ENCODE peak calls at places on chromosome 5, in eight cellular contexts. X is posterior cingulate gyrus; Z is SJSA1; W is activated CD4-positive, alpha-beta T cell treated with anti-CD3 and anti-CD28 coated beads, Interleukin-2, amount 50 U/mL, for 1 hour; K is naive thymus-derived CD8-positive, alpha-beta T cell; U is stimulated activated CD4-positive, alpha-beta T cell treated with anti-CD3 and anti-CD28 coated beads, Interleukin-15, amount 100 ng/mL, for 24 hours; H is nephron progenitor cell; E is EL. F is an unnamed sample.

GRCh38 chr5:126460459-126460858 is 37.2 kb downstream of the GRAMD2B start:
- DNase-seq in X (peak), Z (no peak), W (no peak), K (no peak), U (no peak), H (no peak), E (no peak), F (no peak)

GRCh38 chr5:67515020-67515689 is 318.6 kb upstream of the CD180 start:
- DNase-seq in X (no peak), Z (no peak), W (no peak), K (no peak), U (peak), H (no peak), E (no peak), F (no peak)

GRCh38 chr5:38380522-38380921 is 122.2 kb downstream of the EGFLAM start:
- DNase-seq in X (no peak), Z (no peak), W (no peak), K (no peak), U (no peak), H (no peak), E (no peak), F (no peak)

GRCh38 chr5:135069895-135070657 is 36.0 kb upstream of the PITX1 start:
- DNase-seq in X (no peak), Z (no peak), W (no peak), K (no peak), U (no peak), H (no peak), E (no peak), F (no peak)

GRCh38 chr5:150778103-150778516 is 447 bp upstream of the SMIM3 start:
- DNase-seq in X (no peak), Z (peak), W (no peak), K (no peak), U (no peak), H (no peak), E (peak), F (no peak)

GRCh38 chr5:102596113-102596512 is 97.3 kb upstream of the SLCO6A1 start:
- DNase-seq in X (no peak), Z (no peak), W (no peak), K (no peak), U (no peak), H (no peak), E (no peak), F (no peak)

GRCh38 chr5:123690821-123691220 is 178.8 kb downstream of the CSNK1G3 start:
- DNase-seq in X (no peak), Z (no peak), W (no peak), K (no peak), U (no peak), H (no peak), E (peak), F (no peak)

GRCh38 chr5:132495063-132495671 is 4.6 kb upstream of the IRF1 start:
- DNase-seq in X (no peak), Z (no peak), W (no peak), K (no peak), U (no peak), H (no peak), E (no peak), F (no peak)

GRCh38 chr5:74640450-74641013 is at the start of gene ENC1:
- DNase-seq in X (peak), Z (peak), W (peak), K (peak), U (peak), H (peak), E (peak), F (peak)

GRCh38 chr5:146340260-146341081 is 1.8 kb downstream of the POU4F3 start:
- DNase-seq in X (peak), Z (peak), W (no peak), K (no peak), U (peak), H (peak), E (peak), F (peak)

GRCh38 chr5:103178167-103178566 is 58.1 kb downstream of the PPIP5K2 start:
- DNase-seq in X (no peak), Z (no peak), W (no peak), K (no peak), U (no peak), H (no peak), E (no peak), F (no peak)

GRCh38 chr5:3011764-3012017 is 260.2 kb upstream of the IRX2 start:
- DNase-seq in X (no peak), Z (no peak), W (no peak), K (no peak), U (no peak), H (no peak), E (no peak), F (peak)

GRCh38 chr5:153831976-153832375 is 206.7 kb downstream of the FAM114A2 start:
- DNase-seq in X (no peak), Z (no peak), W (no peak), K (no peak), U (no peak), H (no peak), E (peak), F (no peak)

GRCh38 chr5:93404246-93404645 is 176.8 kb downstream of the NR2F1-AS1 start:
- DNase-seq in X (no peak), Z (no peak), W (no peak), K (no peak), U (no peak), H (no peak), E (no peak), F (no peak)